ENCODE peak calls at places on chromosomes 12 and 14, in five cellular contexts. P, B, U, L and A are unnamed samples.

GRCh38 chr12:38144601-38145436 is 171.8 kb upstream of the ALG10B start:
- DNase-seq in P (no peak), B (no peak), L (no peak), U (no peak), A (no peak)

GRCh38 chr14:23877111-23877510 is 76.5 kb upstream of the DHRS4 start:
- DNase-seq in L (no peak), B (no peak), P (no peak), U (no peak), A (no peak)

GRCh38 chr12:116707751-116708150 is 30.1 kb downstream of the SPRING1 start:
- DNase-seq in P (no peak), L (no peak), B (no peak), U (no peak), A (no peak)

GRCh38 chr14:100325958-100326357 is 2.8 kb downstream of the SLC25A47 start:
- DNase-seq in P (no peak), B (no peak), L (no peak), U (no peak), A (no peak)

GRCh38 chr12:70812124-70812523 is 108.4 kb downstream of the PTPRR start:
- DNase-seq in P (no peak), U (no peak), B (no peak), L (no peak), A (no peak)

GRCh38 chr12:120037851-120038250 is 48.8 kb downstream of the BICDL1 start:
- DNase-seq in B (no peak), L (no peak), U (no peak), P (no peak), A (no peak)

GRCh38 chr12:16076970-16077527 is 165.9 kb downstream of the DERA start:
- DNase-seq in L (no peak), U (no peak), P (no peak), B (no peak), A (no peak)

GRCh38 chr12:31736472-31736871 is 7.7 kb upstream of the AMN1 start:
- DNase-seq in P (no peak), L (no peak), U (peak; percentile 92), B (peak; percentile 69), A (no peak)

GRCh38 chr12:29591140-29592020 is 93.9 kb upstream of the OVCH1 start:
- DNase-seq in B (no peak), U (peak; percentile 66), P (peak; percentile 12), L (no peak), A (peak; percentile 78)

GRCh38 chr14:98370352-98370751 is 901.6 kb downstream of the BCL11B start:
- DNase-seq in P (no peak), U (no peak), L (no peak), B (no peak), A (no peak)

GRCh38 chr14:76564471-76565119 is 188.7 kb downstream of the ESRRB start:
- DNase-seq in P (no peak), U (no peak), L (no peak), B (no peak), A (peak; percentile 43)

GRCh38 chr14:21902561-21903199 is 229.1 kb upstream of the OR4E1 start:
- DNase-seq in U (peak; percentile 1), L (no peak), B (no peak), P (no peak), A (peak; percentile 38)

GRCh38 chr12:62732861-62733427 is 202.0 kb downstream of the PPM1H start:
- DNase-seq in P (no peak), B (no peak), U (peak; percentile 80), L (no peak), A (no peak)

GRCh38 chr14:76576047-76576741 is 185.1 kb upstream of the VASH1 start:
- DNase-seq in U (no peak), P (no peak), B (no peak), L (no peak), A (no peak)

GRCh38 chr12:71970031-71970430 is 31.4 kb downstream of the TPH2 start:
- DNase-seq in U (no peak), P (no peak), L (no peak), B (no peak), A (no peak)

GRCh38 chr14:61472025-61472672 is 150.8 kb downstream of the PRKCH start:
- DNase-seq in P (no peak), U (peak; percentile 97), L (no peak), B (peak; percentile 89), A (no peak)

GRCh38 chr12:52144512-52145227 is 47.1 kb downstream of the KRT80 start:
- DNase-seq in U (no peak), P (no peak), B (no peak), L (no peak), A (peak; percentile 36)

GRCh38 chr12:24470050-24470449 is 478.9 kb downstream of the BCAT1 start:
- DNase-seq in U (peak; percentile 58), P (no peak), B (no peak), L (no peak), A (no peak)

GRCh38 chr12:34405286-34406227 is 383.3 kb downstream of the ALG10 start:
- DNase-seq in U (no peak), B (no peak), L (no peak), P (no peak), A (peak; percentile 12)

GRCh38 chr12:27821259-27821973 is 41.4 kb upstream of the MANSC4 start:
- DNase-seq in B (peak; percentile 52), P (peak; percentile 57), U (peak; percentile 77), L (peak; percentile 17), A (peak; percentile 61)

GRCh38 chr14:101547107-101547738 is 14.1 kb upstream of the DIO3 start:
- DNase-seq in P (no peak), U (no peak), B (no peak), L (no peak), A (no peak)

GRCh38 chr12:103773109-103773905 is 67.7 kb downstream of the NT5DC3 start:
- DNase-seq in L (no peak), P (no peak), U (no peak), B (no peak), A (no peak)

GRCh38 chr14:104650057-104650980 is 39.1 kb upstream of the INF2 start:
- DNase-seq in B (no peak), P (peak; percentile 76), U (peak; percentile 63), L (peak; percentile 60), A (peak; percentile 78)

GRCh38 chr14:21506557-21506956 is 4.6 kb downstream of the METTL3 start:
- DNase-seq in U (no peak), B (no peak), L (no peak), P (no peak), A (no peak)

DNA sequence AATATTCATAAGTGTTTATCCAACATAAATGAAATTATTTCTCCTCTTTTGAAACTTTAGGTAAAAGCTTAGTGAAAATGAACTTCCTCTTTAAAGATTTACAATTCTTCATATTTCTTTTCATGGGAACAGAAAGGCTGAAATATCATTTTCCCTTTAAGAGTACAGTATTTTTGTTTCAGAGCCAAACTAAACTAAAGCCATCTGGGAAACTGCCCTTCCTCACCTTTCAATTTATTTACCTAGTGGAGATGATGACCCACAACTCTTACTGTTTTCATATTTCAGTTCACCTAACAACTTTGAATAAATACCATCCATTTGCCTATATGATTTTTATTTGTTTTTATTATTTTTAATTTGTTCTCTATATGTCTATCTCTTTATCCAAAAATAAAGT is 105.4 kb downstream of the ALX1 start:
- DNase-seq in L (no peak), B (no peak), U (no peak), P (no peak), A (no peak)
- H2BK12ac ChIP-seq in L (no peak overlapping the region), B (no peak overlapping the region), U (no peak overlapping the region), P (no peak overlapping the region), A (no peak overlapping the region)

GRCh38 chr12:46258129-46258528 is 10.7 kb downstream of the SLC38A1 start:
- DNase-seq in B (no peak), P (no peak), U (no peak), L (no peak), A (no peak)

GRCh38 chr12:46259071-46259470 is 9.8 kb downstream of the SLC38A1 start:
- DNase-seq in P (no peak), L (no peak), U (no peak), B (no peak), A (no peak)

GRCh38 chr12:46260153-46260912 is 8.5 kb downstream of the SLC38A1 start:
- DNase-seq in P (no peak), B (peak; percentile 88), L (no peak), U (peak; percentile 38), A (no peak)

GRCh38 chr12:46260913-46261476 is 7.8 kb downstream of the SLC38A1 start:
- DNase-seq in P (no peak), L (no peak), B (peak; percentile 96), U (no peak), A (no peak)

DNA sequence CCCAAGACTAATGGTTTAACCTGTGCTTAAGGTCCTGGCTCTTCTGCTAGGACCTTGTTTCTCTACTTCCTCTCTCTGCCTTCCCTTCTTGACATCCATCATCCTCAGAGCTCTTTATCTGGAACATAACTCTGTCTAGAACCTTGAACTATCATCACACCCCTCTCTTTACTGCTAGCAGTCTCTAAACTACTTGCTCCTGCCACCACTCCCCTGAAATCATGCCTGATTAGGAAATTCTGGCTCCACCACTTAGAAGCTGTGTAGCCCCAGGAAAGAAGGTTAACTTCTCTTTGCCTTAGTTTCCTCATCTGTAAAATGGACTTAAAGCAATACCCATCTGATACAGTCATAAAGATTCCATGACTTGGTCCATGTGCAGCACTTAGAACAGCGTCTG is 9.1 kb downstream of the SLC38A1 start:
- DNase-seq in U (no peak), L (no peak), P (no peak), B (no peak), A (no peak)
- H4K8ac ChIP-seq in U (peak overlapping the region; percentile 60), L (no peak overlapping the region), P (no peak overlapping the region), B (peak overlapping the region; percentile 74), A (no peak overlapping the region)

DNA sequence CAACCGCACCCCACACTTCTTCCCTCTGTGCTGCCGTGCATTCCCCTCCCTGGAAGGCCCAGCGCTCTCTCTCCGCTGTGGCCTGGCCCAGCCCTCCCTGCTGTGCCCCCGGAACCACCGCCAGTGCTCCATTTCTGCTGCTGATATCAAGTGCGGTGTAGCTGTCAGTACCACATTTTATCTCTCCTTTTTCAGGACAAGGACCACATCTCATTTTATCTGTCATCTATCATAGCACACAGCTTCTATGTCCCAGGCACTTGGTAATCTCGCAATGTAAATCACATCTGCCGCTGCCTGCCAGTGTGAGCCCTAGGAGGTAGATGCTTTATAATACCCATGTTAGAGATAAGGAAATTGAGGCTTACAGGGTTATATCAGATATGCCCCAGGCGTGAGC is 18.3 kb downstream of the IL31 start:
- DNase-seq in B (no peak), U (no peak), P (no peak), L (no peak), A (no peak)
- H2BK12ac ChIP-seq in B (no peak overlapping the region), U (no peak overlapping the region), P (no peak overlapping the region), L (no peak overlapping the region), A (no peak overlapping the region)

DNA sequence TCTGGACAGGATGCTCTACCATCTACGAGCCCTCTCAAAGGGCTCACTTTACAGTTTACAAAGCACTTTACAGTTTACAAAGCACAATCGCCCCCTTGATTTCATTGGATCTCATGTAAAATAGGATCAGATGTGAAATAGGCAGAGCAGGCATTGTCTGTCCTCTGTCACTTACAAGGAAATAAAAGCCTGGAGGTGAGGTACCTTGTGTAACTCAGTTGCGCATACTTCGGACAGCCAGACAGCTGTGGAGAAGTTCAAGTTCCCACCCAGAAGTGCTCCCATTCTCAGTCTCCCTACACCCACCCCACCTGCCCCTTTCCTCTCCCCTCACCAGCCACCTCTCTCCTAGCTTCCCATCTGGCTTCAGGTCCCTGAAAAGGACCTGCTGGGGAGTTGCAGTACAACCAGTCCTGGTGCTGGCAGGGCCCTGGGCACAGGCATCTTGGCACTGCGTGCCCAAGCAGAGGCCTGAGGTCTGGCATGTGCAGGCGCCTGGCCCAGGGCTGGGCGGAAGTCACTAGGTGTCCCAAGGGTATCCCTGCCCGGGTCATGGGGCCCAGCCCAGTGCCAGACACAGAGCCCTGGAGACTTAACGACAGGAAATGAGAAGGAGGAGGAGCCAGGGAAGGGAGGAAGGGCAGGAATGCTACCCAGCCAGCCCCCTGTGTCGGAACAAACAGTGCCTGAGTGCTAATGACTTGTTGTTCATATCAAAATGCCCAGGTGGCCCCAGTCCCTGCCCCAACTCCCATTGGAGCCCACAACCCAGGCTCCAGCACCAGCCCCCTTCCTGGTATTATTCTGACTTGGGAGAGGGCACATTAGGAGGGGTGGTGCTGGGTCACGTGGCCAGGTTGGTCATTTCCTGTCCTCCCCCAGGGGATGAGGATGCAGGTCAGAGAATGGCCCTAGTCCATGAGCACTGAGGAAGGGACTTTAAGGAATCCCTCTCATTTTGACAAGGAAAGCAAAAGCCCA is 5.4 kb downstream of the RAPGEF3 start:
- DNase-seq in L (no peak), B (peak; percentile 26), U (no peak), P (no peak), A (peak; percentile 94)
- H4K8ac ChIP-seq in L (peak overlapping the region; percentile 75), B (peak overlapping the region; percentile 69), U (peak overlapping the region; percentile 89), P (no peak overlapping the region), A (no peak overlapping the region)